ENCODE peak calls at places on chromosomes 7 and 10, in seven cellular contexts. B, Y, L, T, S, C and K are unnamed samples.

GRCh38 chr7:4058158-4058557 is 623.9 kb upstream of the FOXK1 start:
- DNase-seq in B (peak; percentile 9), Y (no peak), L (no peak), T (no peak), S (no peak), C (peak; percentile 39), K (no peak)

GRCh38 chr7:27163776-27164380 is 1.5 kb downstream of the HOXA9 start:
- DNase-seq in B (no peak), Y (no peak), L (no peak), T (no peak), S (no peak), C (no peak), K (no peak)

GRCh38 chr10:51074238-51075028 is at the start of gene PRKG1:
- DNase-seq in B (peak; percentile 46), Y (no peak), L (no peak), T (no peak), S (peak; percentile 55), C (peak; percentile 97), K (peak; percentile 45)

GRCh38 chr7:48042216-48042615 is 6.9 kb downstream of the C7orf57 start:
- DNase-seq in B (no peak), Y (no peak), L (no peak), T (no peak), S (no peak), C (peak; percentile 37), K (no peak)

GRCh38 chr7:26279405-26279804 is 12.3 kb upstream of the SNX10 start:
- DNase-seq in B (no peak), Y (no peak), L (peak; percentile 64), T (no peak), S (no peak), C (peak; percentile 17), K (no peak)

GRCh38 chr10:75492151-75492550 is 60.7 kb downstream of the LRMDA start:
- DNase-seq in B (no peak), Y (no peak), L (no peak), T (no peak), S (no peak), C (no peak), K (no peak)

GRCh38 chr10:48572414-48572813 is 32.5 kb downstream of the ARHGAP22 start:
- DNase-seq in B (no peak), Y (no peak), L (no peak), T (no peak), S (no peak), C (no peak), K (peak; percentile 79)

GRCh38 chr10:122044045-122044661 is 55.2 kb downstream of the TACC2 start:
- DNase-seq in B (no peak), Y (no peak), L (no peak), T (no peak), S (no peak), C (peak; percentile 32), K (no peak)

GRCh38 chr7:132489776-132490237 is 86.5 kb downstream of the PLXNA4 start:
- DNase-seq in B (no peak), Y (no peak), L (no peak), T (no peak), S (no peak), C (no peak), K (no peak)

GRCh38 chr10:33800545-33800944 is 466.1 kb upstream of the NRP1 start:
- DNase-seq in B (no peak), Y (no peak), L (no peak), T (no peak), S (no peak), C (peak; percentile 94), K (peak; percentile 4)

GRCh38 chr10:6274504-6274903 is 71.8 kb downstream of the PFKFB3 start:
- DNase-seq in B (no peak), Y (no peak), L (no peak), T (no peak), S (no peak), C (no peak), K (no peak)

GRCh38 chr7:133061357-133061756 is 20.5 kb downstream of the CHCHD3 start:
- DNase-seq in B (no peak), Y (no peak), L (no peak), T (no peak), S (no peak), C (no peak), K (no peak)

GRCh38 chr7:4861227-4861626 is 603 bp downstream of the PAPOLB start:
- DNase-seq in B (no peak), Y (no peak), L (peak; percentile 24), T (no peak), S (no peak), C (no peak), K (no peak)

GRCh38 chr10:81848514-81848913 is 26.5 kb upstream of the NRG3 start:
- DNase-seq in B (no peak), Y (no peak), L (no peak), T (no peak), S (no peak), C (no peak), K (no peak)

GRCh38 chr7:152465118-152465387 is 29.2 kb upstream of the KMT2C start:
- DNase-seq in B (no peak), Y (no peak), L (no peak), T (no peak), S (no peak), C (no peak), K (no peak)
- H3K4me3 ChIP-seq in B (peak overlapping the region; percentile 67), Y (peak overlapping the region; percentile 86), L (peak overlapping the region; percentile 85), T (peak overlapping the region; percentile 77), S (no peak overlapping the region), C (peak overlapping the region; percentile 89), K (peak overlapping the region; percentile 82)

GRCh38 chr10:61866700-61867368 is 34.7 kb upstream of the ARID5B start:
- DNase-seq in B (no peak), Y (no peak), L (no peak), T (no peak), S (no peak), C (no peak), K (no peak)
- H3K4me3 ChIP-seq in B (no peak overlapping the region), Y (peak overlapping the region; percentile 46), L (no peak overlapping the region), T (no peak overlapping the region), S (no peak overlapping the region), C (no peak overlapping the region), K (no peak overlapping the region)

GRCh38 chr10:78757542-78757941 is 311.2 kb upstream of the ZMIZ1 start:
- DNase-seq in B (no peak), Y (no peak), L (no peak), T (no peak), S (no peak), C (peak; percentile 95), K (no peak)

GRCh38 chr10:78755075-78755695 is 313.6 kb upstream of the ZMIZ1 start:
- DNase-seq in B (no peak), Y (no peak), L (no peak), T (no peak), S (no peak), C (no peak), K (no peak)

GRCh38 chr10:78755877-78756455 is 312.8 kb upstream of the ZMIZ1 start:
- DNase-seq in B (no peak), Y (no peak), L (no peak), T (no peak), S (no peak), C (peak; percentile 58), K (no peak)

GRCh38 chr10:78758176-78758575 is 310.6 kb upstream of the ZMIZ1 start:
- DNase-seq in B (no peak), Y (no peak), L (no peak), T (no peak), S (no peak), C (no peak), K (no peak)

GRCh38 chr10:78756604-78757442 is 311.9 kb upstream of the ZMIZ1 start:
- DNase-seq in B (peak; percentile 84), Y (no peak), L (no peak), T (no peak), S (peak; percentile 92), C (peak; percentile 100), K (peak; percentile 96)
- H3K4me3 ChIP-seq in B (no peak overlapping the region), Y (no peak overlapping the region), L (no peak overlapping the region), T (no peak overlapping the region), S (no peak overlapping the region), C (peak overlapping the region; percentile 4), K (no peak overlapping the region)

DNA sequence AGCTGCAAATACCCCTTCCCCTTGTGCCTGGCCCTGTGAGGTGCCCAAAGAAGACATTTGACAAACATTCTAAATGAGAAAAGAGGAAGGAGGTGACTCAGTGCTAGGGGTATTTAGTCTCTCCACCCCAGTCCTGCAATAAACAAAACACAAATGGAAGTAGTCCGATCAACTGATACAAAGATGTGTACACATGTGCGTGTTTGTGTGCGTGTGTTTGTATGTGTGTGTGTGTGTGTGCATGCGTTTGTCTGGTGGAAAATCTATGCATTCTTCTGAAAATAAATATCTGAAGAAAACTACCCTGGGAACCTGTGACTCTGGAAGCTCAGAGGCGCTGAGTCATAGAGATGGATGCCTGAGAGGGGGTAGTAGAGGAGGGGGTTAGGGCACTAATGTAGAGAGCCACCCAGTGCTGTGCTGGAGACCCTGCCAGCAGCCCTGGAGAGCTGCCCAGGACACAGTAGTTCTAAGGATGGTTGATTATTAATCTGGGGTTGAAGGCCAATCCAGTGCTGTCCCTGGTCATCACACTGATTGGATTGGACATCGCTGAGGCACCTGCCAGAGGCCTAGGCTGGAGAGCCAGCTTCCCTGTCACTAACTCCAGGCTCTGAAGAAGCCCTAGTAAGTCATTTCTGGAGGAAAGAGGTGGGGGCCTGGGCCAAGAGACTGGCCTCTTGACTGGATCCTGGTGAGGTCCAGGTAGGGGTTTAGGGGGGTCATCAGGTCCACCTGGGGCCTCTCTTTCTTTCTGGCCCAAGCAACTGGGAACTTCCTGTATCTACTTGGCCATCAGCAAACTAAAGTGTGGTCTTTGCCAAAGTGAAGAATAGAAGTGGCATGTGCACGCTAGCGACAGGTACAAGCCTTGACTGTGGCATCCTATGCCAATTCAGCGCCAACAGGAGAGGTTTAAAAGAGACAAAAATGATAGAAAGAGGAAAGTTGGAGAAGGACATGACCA is 18.5 kb downstream of the SFTPA1 start:
- DNase-seq in B (no peak), Y (no peak), L (no peak), T (no peak), S (no peak), C (no peak), K (no peak)
- H3K4me3 ChIP-seq in B (no peak overlapping the region), Y (no peak overlapping the region), L (no peak overlapping the region), T (no peak overlapping the region), S (no peak overlapping the region), C (no peak overlapping the region), K (no peak overlapping the region)

GRCh38 chr7:69967152-69967591 is 368.9 kb downstream of the AUTS2 start:
- DNase-seq in B (no peak), Y (no peak), L (no peak), T (no peak), S (no peak), C (no peak), K (no peak)
- H3K4me3 ChIP-seq in B (no peak overlapping the region), Y (no peak overlapping the region), L (no peak overlapping the region), T (no peak overlapping the region), S (no peak overlapping the region), C (no peak overlapping the region), K (no peak overlapping the region)

GRCh38 chr10:68284007-68284406 is 47.9 kb upstream of the HNRNPH3 start:
- DNase-seq in B (no peak), Y (no peak), L (no peak), T (no peak), S (no peak), C (no peak), K (no peak)
- H3K4me3 ChIP-seq in B (no peak overlapping the region), Y (no peak overlapping the region), L (no peak overlapping the region), T (no peak overlapping the region), S (no peak overlapping the region), C (no peak overlapping the region), K (no peak overlapping the region)

GRCh38 chr10:104339469-104340098 is 1.3 kb upstream of the ITPRIP start:
- DNase-seq in B (no peak), Y (no peak), L (no peak), T (no peak), S (peak; percentile 73), C (peak; percentile 66), K (peak; percentile 77)
- H3K4me3 ChIP-seq in B (peak overlapping the region; percentile 85), Y (peak overlapping the region; percentile 98), L (no peak overlapping the region), T (peak overlapping the region; percentile 79), S (no peak overlapping the region), C (peak overlapping the region; percentile 93), K (peak overlapping the region; percentile 93)

GRCh38 chr10:123156091-123156490 is 1.9 kb downstream of the BUB3 start:
- DNase-seq in B (no peak), Y (no peak), L (no peak), T (no peak), S (no peak), C (peak; percentile 81), K (peak; percentile 69)
- H3K4me3 ChIP-seq in B (no peak overlapping the region), Y (no peak overlapping the region), L (peak overlapping the region; percentile 85), T (peak overlapping the region; percentile 92), S (no peak overlapping the region), C (peak overlapping the region; percentile 100), K (no peak overlapping the region)